ENCODE peak calls at places on chromosome 21, in seven cellular contexts. N is substantia nigra; E is dorsolateral prefrontal cortex; M is neural progenitor cell; V is left ventricle myocardium inferior; R is ovary; W is CD8-positive, alpha-beta T cell. I is an unnamed sample.

GRCh38 chr21:38834725-38835124 is 29.0 kb downstream of the ETS2 start:
- DNase-seq in V (no peak), E (no peak), R (no peak), W (no peak), N (no peak), M (no peak), I (no peak)

GRCh38 chr21:33069994-33070811 is at the start of gene OLIG1:
- DNase-seq in M (peak), V (peak), E (peak), R (no peak), W (no peak), N (peak), I (peak)

GRCh38 chr21:20276954-20277353 is 721.3 kb upstream of the NCAM2 start:
- DNase-seq in W (no peak), M (peak), E (no peak), N (no peak), V (no peak), R (no peak), I (no peak)

GRCh38 chr21:24375201-24375600 is 1232.1 kb downstream of the MRPL39 start:
- DNase-seq in V (no peak), M (no peak), R (no peak), E (no peak), W (no peak), N (no peak), I (no peak)

GRCh38 chr21:16072176-16072575 is 342.4 kb downstream of the USP25 start:
- DNase-seq in W (no peak), V (no peak), E (no peak), N (no peak), M (no peak), R (no peak), I (no peak)

GRCh38 chr21:32314806-32315205 is 16.2 kb downstream of the MRAP start:
- DNase-seq in V (no peak), M (no peak), E (no peak), W (no peak), N (no peak), R (no peak), I (no peak)

GRCh38 chr21:20996421-20997307 is 1.5 kb upstream of the NCAM2 start:
- DNase-seq in N (no peak), V (no peak), R (no peak), M (peak), W (no peak), E (no peak), I (no peak)

GRCh38 chr21:36145259-36145658 is 10.4 kb downstream of the CBR3 start:
- DNase-seq in R (no peak), N (no peak), M (no peak), V (no peak), W (peak), E (no peak), I (no peak)

GRCh38 chr21:17900281-17900989 is 81.3 kb upstream of the C21orf91 start:
- DNase-seq in E (no peak), W (no peak), N (no peak), V (peak), M (peak), R (no peak), I (no peak)

GRCh38 chr21:32595431-32595830 is 10.1 kb upstream of the TCP10L start:
- DNase-seq in M (no peak), R (no peak), W (no peak), N (no peak), V (no peak), E (no peak), I (no peak)

GRCh38 chr21:17796503-17796902 is 22.7 kb downstream of the C21orf91 start:
- DNase-seq in N (no peak), W (no peak), E (no peak), M (no peak), R (no peak), V (no peak), I (no peak)

GRCh38 chr21:22791986-22792560 is 1793.9 kb downstream of the NCAM2 start:
- DNase-seq in V (no peak), R (no peak), N (no peak), E (no peak), W (no peak), M (peak), I (no peak)

GRCh38 chr21:27221084-27221483 is 254.2 kb upstream of the ADAMTS5 start:
- DNase-seq in R (no peak), W (no peak), N (no peak), V (no peak), E (no peak), M (no peak), I (no peak)

GRCh38 chr21:27219068-27219467 is 252.2 kb upstream of the ADAMTS5 start:
- DNase-seq in V (no peak), M (no peak), N (no peak), W (no peak), R (no peak), E (no peak), I (no peak)

GRCh38 chr21:27225142-27225541 is 258.3 kb upstream of the ADAMTS5 start:
- DNase-seq in V (no peak), R (no peak), E (no peak), N (no peak), W (no peak), M (no peak), I (no peak)

DNA sequence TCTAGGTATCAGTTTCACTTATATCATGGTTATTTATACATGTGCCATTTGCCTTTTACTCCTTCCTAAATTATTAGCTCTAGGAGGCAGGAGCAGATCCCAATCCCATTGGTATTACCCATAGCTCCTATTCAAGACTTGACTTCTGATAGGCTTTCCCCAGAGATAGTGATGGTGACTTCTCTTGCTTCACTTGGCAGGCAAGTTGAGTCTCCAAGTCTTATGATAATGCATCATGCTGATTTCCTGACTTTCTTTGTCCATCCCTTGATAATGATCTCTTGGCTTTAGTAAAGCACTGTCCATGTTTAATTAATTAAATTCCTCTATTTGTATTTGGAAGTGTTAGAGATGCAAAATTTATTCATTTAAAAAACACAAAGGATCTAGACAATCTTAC is 253.5 kb upstream of the ADAMTS5 start:
- DNase-seq in M (no peak), W (no peak), R (no peak), N (no peak), E (no peak), V (no peak), I (no peak)
- H3K27ac ChIP-seq in M (no peak), W (no peak), R (no peak), N (no peak), E (no peak), V (no peak), I (no peak)

GRCh38 chr21:41712201-41712600 is 54.7 kb downstream of the RIPK4 start:
- DNase-seq in V (no peak), R (no peak), M (peak), N (no peak), W (no peak), E (no peak), I (no peak)
- H3K27ac ChIP-seq in V (no peak), R (no peak), M (no peak), N (no peak), W (no peak), E (no peak), I (no peak)

GRCh38 chr21:46058339-46059145 is 39.4 kb upstream of the COL6A2 start:
- DNase-seq in R (peak), M (no peak), N (no peak), V (no peak), E (peak), W (no peak), I (no peak)
- H3K27ac ChIP-seq in R (peak), M (no peak), N (no peak), V (no peak), E (no peak), W (no peak), I (no peak)

DNA sequence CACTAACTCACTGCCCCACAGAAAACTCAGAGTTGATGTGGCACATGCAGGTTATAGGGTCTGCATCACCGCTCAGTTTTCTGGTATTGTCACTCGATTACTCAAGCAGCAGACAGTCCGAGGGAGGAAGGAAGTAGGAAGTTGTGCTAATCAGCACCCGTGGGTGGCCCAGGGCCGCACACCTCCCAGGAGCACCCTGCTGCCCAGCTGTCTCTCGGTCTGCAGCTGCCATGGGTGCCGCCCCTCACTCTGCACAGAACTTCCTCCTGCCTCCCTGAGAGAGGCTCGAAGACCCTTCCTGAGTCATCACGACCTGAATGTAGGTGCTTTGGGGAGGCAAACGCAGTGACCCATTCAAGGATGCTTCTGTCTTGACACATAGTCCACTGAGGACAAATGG is 4.2 kb upstream of the TFF3 start:
- DNase-seq in V (no peak), N (no peak), E (no peak), W (no peak), M (no peak), R (no peak), I (no peak)
- H3K27ac ChIP-seq in V (no peak), N (no peak), E (no peak), W (no peak), M (no peak), R (no peak), I (no peak)

DNA sequence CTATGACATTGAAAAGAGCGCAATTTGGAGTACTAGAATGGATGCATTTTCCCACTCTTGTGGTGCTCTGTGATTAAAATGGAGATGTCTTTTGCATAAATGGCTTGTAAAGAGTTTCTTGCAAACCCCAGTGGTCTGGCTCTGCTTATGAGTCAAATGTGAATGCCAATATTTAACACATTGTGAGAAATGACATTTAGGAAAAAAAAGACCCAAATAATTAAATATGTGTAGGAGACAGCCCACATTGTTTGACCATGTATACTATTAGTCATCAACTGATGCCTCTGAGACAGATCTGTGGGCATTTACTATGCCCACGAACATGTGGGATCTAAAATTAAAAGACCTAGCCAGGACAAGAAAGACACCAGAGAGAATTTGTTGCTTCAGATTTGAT is 22.2 kb upstream of the RUNX1 start:
- DNase-seq in E (no peak), V (no peak), W (no peak), R (no peak), M (no peak), N (no peak), I (no peak)
- H3K27ac ChIP-seq in E (no peak), V (no peak), W (no peak), R (no peak), M (no peak), N (no peak), I (no peak)

GRCh38 chr21:34977333-34977732 is 71.8 kb downstream of the RUNX1 start:
- DNase-seq in W (no peak), V (no peak), N (no peak), E (no peak), M (no peak), R (no peak), I (no peak)

GRCh38 chr21:34971656-34972055 is 77.4 kb downstream of the RUNX1 start:
- DNase-seq in R (no peak), N (no peak), V (no peak), M (no peak), W (no peak), E (no peak), I (no peak)

GRCh38 chr21:34970566-34970965 is 78.5 kb downstream of the RUNX1 start:
- DNase-seq in N (no peak), M (no peak), W (no peak), E (no peak), V (no peak), R (no peak), I (no peak)

GRCh38 chr21:34973685-34974084 is 75.4 kb downstream of the RUNX1 start:
- DNase-seq in N (no peak), W (no peak), E (no peak), V (no peak), M (no peak), R (no peak), I (no peak)

DNA sequence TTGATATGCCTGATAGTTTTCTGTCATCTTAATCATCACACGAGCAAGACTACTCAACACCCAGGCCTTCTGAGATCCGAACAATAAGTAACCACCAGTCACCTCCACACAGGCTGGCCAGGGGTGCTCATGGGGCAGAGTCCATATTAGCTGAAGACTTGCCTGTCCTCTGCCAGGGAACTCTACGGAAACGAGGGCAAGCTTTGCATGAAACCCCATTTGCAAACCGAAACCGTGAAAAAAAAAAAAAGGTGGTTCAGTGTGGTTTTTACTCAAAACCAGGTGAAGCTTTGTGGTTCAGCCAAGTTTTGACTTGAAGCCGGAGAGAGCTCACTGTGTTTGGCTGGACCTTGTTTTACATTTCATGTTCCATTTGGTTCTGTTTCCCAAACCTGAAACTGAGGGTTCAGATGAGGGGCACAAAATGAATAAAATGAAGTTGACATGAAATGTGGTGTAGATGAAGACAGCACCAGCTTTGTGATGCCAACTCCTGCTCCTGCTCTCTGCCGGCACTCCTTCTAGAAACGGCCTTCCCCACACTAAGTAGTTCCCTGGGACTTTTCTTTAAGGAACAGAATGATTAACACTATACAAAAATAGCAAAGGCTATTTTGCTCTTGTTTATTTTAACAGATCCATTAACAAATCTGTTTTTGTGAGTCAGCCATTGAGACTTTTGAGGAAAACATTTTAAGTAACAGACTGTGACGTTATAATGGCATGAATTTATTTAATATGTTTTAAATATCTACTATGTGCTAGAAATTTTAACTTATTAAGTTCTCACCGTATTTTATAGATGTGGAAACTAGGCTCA is 74.7 kb downstream of the RUNX1 start:
- DNase-seq in M (no peak), R (no peak), E (no peak), W (peak), V (no peak), N (no peak), I (no peak)
- H3K27ac ChIP-seq in M (no peak), R (no peak), E (no peak), W (peak), V (no peak), N (no peak), I (no peak)

DNA sequence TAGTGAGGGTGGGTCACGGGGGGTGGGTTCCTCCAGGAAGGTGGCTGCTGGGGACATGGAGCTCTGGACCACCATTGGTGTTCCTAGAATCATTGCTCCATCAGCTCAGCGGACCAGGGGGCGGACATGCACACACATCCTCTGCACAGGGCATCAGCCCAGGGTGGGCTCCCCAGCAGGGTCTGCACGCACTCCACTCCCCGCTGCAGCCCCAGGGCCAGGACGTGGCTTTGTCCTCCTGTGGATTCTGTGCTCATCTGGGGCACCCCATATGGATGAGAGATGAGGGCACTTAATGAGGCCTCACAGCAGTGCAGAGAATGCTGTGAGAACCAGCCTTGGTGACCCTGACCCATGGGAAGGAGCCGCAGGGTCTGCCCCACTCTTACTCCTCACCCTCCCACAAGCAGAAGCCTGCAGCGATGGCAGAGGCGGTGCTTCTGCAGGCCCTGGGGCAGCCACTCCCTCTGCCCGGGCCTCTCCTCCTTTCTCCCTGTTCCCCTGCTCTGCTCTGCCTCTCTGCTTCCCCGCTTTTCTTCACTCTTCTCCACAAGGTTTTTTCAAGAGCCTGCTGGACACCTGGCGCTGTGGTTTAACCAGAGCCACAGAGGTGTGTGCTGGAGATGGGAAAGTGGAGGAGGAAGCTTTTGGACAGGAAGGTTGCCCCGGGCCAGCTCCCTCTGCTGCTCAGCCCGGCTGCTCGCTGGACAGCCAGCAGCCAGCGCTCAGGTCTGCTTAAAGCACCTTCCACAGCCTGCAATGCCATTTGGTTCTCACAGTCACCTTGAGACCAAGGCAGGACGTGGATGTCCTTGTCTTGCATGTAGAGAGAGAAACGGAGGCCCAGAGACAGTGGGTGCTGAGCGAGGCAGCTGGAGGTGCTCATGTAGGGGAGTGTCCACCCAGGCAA is 26.2 kb upstream of the PCBP3 start:
- DNase-seq in V (no peak), W (no peak), R (no peak), M (peak), E (no peak), N (no peak), I (no peak)
- H3K27ac ChIP-seq in V (no peak), W (no peak), R (no peak), M (no peak), E (peak), N (no peak), I (peak)

I was measured in caudate nucleus.